ENCODE peak calls at places on chromosomes 12 and 14, in four cellular contexts. E, P, Y and W are unnamed samples. For H3K27me3, the result is how much of the 10 kb centered on the place peaks cover.

GRCh38 chr12:49934505-49934904 is 16.0 kb upstream of the AQP2 start:
- DNase-seq in E (no peak), P (no peak), Y (peak), W (no peak)

GRCh38 chr12:102642199-102642598 is 161.8 kb upstream of the IGF1 start:
- DNase-seq in E (no peak), P (no peak), Y (no peak), W (no peak)

GRCh38 chr14:72404998-72405397 is 472.8 kb downstream of the RGS6 start:
- DNase-seq in E (no peak), P (no peak), Y (no peak), W (no peak)

GRCh38 chr12:131260251-131260905 is 306.7 kb downstream of the ADGRD1 start:
- DNase-seq in E (no peak), P (no peak), Y (no peak), W (no peak)

GRCh38 chr14:64513271-64513670 is 8.7 kb downstream of the ZBTB1 start:
- DNase-seq in E (no peak), P (no peak), Y (no peak), W (no peak)

GRCh38 chr14:81551471-81551870 is 17.8 kb upstream of the SEL1L start:
- DNase-seq in E (no peak), P (no peak), Y (no peak), W (no peak)

GRCh38 chr12:57216931-57217871 is 607 bp downstream of the NXPH4 start:
- DNase-seq in E (no peak), P (no peak), Y (no peak), W (no peak)

GRCh38 chr14:85333313-85333712 is 196.6 kb upstream of the FLRT2 start:
- DNase-seq in E (no peak), P (no peak), Y (no peak), W (no peak)

GRCh38 chr12:109621864-109622485 is 48.4 kb downstream of the MVK start:
- DNase-seq in E (no peak), P (no peak), Y (no peak), W (no peak)

GRCh38 chr12:79566452-79566851 is 124.3 kb downstream of the PAWR start:
- DNase-seq in E (no peak), P (no peak), Y (no peak), W (no peak)

GRCh38 chr14:33938131-33938949 is 12.5 kb downstream of the EGLN3 start:
- DNase-seq in E (peak), P (no peak), Y (peak), W (peak)

GRCh38 chr12:109295764-109296425 is 13.2 kb downstream of the FOXN4 start:
- DNase-seq in E (peak), P (no peak), Y (no peak), W (no peak)

GRCh38 chr12:98465950-98466349 is 49.4 kb upstream of the TMPO start:
- DNase-seq in E (no peak), P (no peak), Y (no peak), W (no peak)

GRCh38 chr12:5262885-5263284 is 169.0 kb upstream of the NTF3 start:
- DNase-seq in E (no peak), P (no peak), Y (no peak), W (no peak)

GRCh38 chr12:84507914-84508313 is 404.7 kb downstream of the SLC6A15 start:
- DNase-seq in E (peak), P (no peak), Y (no peak), W (no peak)

GRCh38 chr14:95524706-95525512 is 8.5 kb upstream of the SYNE3 start:
- DNase-seq in E (no peak), P (no peak), Y (no peak), W (no peak)

GRCh38 chr14:54117924-54118323 is 161.3 kb upstream of the BMP4 start:
- DNase-seq in E (no peak), P (no peak), Y (no peak), W (no peak)

GRCh38 chr12:31005944-31006361 is 67.7 kb upstream of the DDX11 start:
- DNase-seq in E (peak), P (no peak), Y (peak), W (peak)

GRCh38 chr14:103288076-103288766 is 45.8 kb upstream of the EIF5 start:
- DNase-seq in E (peak), P (no peak), Y (no peak), W (no peak)

GRCh38 chr14:78367355-78367754 is 197.2 kb downstream of the NRXN3 start:
- DNase-seq in E (no peak), P (no peak), Y (no peak), W (no peak)

GRCh38 chr12:14364583-14365271 is 755 bp upstream of the ATF7IP start:
- DNase-seq in E (no peak), P (no peak), Y (no peak), W (no peak)

GRCh38 chr14:54493293-54493692 is 4.5 kb upstream of the GMFB start:
- DNase-seq in E (no peak), P (no peak), Y (no peak), W (no peak)

GRCh38 chr12:76010732-76011458 is 20.7 kb downstream of the PHLDA1 start:
- DNase-seq in E (no peak), P (no peak), Y (no peak), W (no peak)

GRCh38 chr12:129096968-129097367 is 243.7 kb downstream of the GLT1D1 start:
- DNase-seq in E (no peak), P (no peak), Y (no peak), W (no peak)

GRCh38 chr14:99838555-99839193 is 45.5 kb downstream of the EML1 start:
- DNase-seq in E (no peak), P (no peak), Y (no peak), W (no peak)

GRCh38 chr14:99840265-99840664 is 47.1 kb downstream of the EML1 start:
- DNase-seq in E (no peak), P (no peak), Y (no peak), W (no peak)

GRCh38 chr14:99841436-99842071 is 48.3 kb downstream of the EML1 start:
- DNase-seq in E (no peak), P (no peak), Y (no peak), W (no peak)

GRCh38 chr14:99839696-99840095 is 46.5 kb downstream of the EML1 start:
- DNase-seq in E (no peak), P (no peak), Y (no peak), W (no peak)

DNA sequence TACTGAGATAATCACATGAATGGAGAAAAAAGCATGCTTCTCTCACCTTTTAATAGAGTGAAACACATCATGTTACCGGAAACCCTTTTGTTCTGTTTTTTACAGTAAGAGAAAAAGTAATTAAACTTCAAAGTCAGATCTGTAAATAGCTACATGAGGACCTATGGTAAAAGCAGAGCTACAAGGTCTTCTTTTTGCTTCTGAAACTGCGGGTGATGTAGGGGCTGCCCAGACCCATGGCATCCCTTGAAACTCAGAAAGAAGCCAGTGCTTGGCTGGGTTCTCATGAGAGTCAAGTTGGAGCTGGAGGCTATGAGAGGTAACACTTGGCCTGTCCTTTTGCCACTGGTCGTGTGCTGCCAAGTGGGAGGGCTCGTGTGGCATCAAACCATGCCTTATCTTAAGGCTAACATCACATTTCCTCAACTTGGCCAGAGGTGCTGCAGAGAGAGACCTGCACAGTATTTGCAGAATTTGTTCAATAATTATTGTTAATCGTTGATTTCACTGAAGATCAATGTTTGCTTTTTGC is 47.6 kb downstream of the EML1 start:
- DNase-seq in E (no peak), P (no peak), Y (no peak), W (no peak)
- H3K27me3 ChIP-seq in E (under half), P (under half), Y (under half), W (under half)

DNA sequence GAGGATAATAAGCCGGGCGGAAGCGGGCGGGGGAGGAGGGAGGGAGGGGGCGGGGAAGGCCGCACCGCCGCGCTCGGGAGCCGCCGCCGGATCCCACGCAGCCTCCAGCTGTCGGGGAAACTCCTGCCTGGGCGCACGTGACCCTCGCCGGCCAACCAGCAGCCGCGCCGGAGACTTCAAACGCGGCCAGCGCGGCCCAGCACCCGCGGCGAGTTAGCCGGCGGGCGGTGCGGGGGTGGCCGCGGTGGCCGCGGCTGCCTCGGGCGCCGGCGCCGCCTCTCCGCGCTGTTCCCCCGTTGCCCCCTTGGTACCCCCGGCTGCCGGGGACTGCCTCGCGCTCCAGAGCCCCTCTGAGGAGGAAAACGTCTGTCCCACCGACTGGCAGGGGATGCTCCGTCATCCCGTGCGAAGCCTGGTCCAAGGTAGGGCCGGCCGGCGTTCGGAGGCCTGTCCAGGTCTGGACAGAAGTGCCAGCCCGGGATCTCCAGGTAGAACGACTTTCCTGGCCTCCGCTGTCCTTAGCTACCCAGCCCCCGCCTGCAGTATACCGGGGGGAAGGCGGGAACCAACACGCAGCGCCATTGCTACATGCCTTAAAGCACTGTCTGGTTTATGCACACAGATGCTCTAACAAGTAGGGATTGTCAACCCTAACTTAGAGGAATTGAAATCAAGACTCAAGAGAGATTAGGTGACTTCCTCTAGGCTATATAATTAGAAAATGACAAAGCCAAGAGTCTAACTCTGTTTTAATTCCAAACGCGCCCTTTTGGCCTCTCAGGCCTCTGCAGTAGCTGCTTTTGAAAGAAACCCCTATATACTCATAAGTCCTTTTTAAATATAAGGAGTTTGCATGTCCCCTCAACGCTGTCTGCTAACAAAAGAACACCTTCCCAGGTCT is at the start of gene YAF2:
- DNase-seq in E (peak), P (peak), Y (peak), W (peak)
- H3K27me3 ChIP-seq in E (under half), P (under half), Y (under half), W (under half)

DNA sequence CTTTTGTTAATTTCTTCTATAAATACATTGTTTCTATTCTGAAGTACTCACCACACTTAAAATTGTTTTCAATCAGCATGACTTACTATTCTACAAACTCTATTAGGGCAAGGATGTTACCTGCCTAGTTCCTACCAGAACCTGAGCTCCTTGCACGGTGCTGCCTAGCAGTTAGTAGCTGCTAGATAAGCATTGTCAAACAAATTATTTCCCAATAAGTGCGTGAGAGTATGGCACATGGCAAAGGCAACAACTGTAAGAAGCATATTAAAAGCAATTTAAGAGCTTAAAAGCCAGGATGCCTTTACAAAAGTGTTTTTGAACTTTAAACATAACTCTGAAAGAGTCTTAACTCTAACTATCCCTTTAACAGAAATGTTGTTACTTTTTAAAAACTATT is 8.2 kb upstream of the LYZ start:
- DNase-seq in E (no peak), P (no peak), Y (no peak), W (no peak)
- H3K27me3 ChIP-seq in E (under half), P (under half), Y (under half), W (under half)

GRCh38 chr12:89999699-90000505 is 291.3 kb upstream of the ATP2B1 start:
- DNase-seq in E (no peak), P (no peak), Y (no peak), W (no peak)
- H3K27me3 ChIP-seq in E (under half), P (under half), Y (under half), W (under half)

GRCh38 chr12:62331306-62331705 is 71.1 kb downstream of the USP15 start:
- DNase-seq in E (no peak), P (no peak), Y (no peak), W (no peak)

GRCh38 chr12:62335057-62335456 is 74.9 kb downstream of the USP15 start:
- DNase-seq in E (no peak), P (no peak), Y (no peak), W (no peak)

GRCh38 chr12:62332598-62332997 is 72.4 kb downstream of the USP15 start:
- DNase-seq in E (no peak), P (no peak), Y (no peak), W (no peak)

GRCh38 chr12:62335801-62336200 is 75.6 kb downstream of the USP15 start:
- DNase-seq in E (no peak), P (no peak), Y (no peak), W (no peak)
- H3K27me3 ChIP-seq in E (under half), P (under half), Y (under half), W (under half)

GRCh38 chr12:88419794-88420193 is 160.5 kb downstream of the KITLG start:
- DNase-seq in E (no peak), P (no peak), Y (no peak), W (no peak)
- H3K27me3 ChIP-seq in E (under half), P (under half), Y (under half), W (under half)

GRCh38 chr14:52351561-52352491 is 37.7 kb downstream of the PTGER2 start:
- DNase-seq in E (no peak), P (peak), Y (no peak), W (no peak)
- H3K27me3 ChIP-seq in E (under half), P (under half), Y (under half), W (under half)